ENCODE peak calls at places on chromosome 3, in nine cellular contexts. M, W, F, N, T, H, C, X and G are unnamed samples.

GRCh38 chr3:79521221-79521848 is 246.5 kb downstream of the ROBO1 start:
- DNase-seq in H (no peak), W (no peak), N (no peak), C (peak), X (peak), F (no peak), T (no peak), M (no peak), G (no peak)

GRCh38 chr3:73572371-73572770 is 52.4 kb downstream of the PDZRN3 start:
- DNase-seq in X (peak), M (no peak), F (no peak), T (no peak), H (no peak), N (no peak), W (no peak), C (no peak), G (no peak)

GRCh38 chr3:159169828-159170227 is 368.0 kb downstream of the MFSD1 start:
- DNase-seq in F (no peak), H (peak), N (no peak), X (peak), C (peak), M (no peak), W (no peak), T (no peak), G (no peak)

GRCh38 chr3:150349314-150350097 is 58.6 kb upstream of the TSC22D2 start:
- DNase-seq in F (peak), N (no peak), W (no peak), X (peak), C (peak), H (no peak), T (peak), M (no peak), G (no peak)

GRCh38 chr3:139481116-139481515 is 4.8 kb upstream of the RBP2 start:
- DNase-seq in W (no peak), H (no peak), C (no peak), F (no peak), X (peak), T (no peak), M (no peak), N (no peak), G (no peak)

GRCh38 chr3:122969585-122970453 is 57.7 kb downstream of the SEMA5B start:
- DNase-seq in F (no peak), W (no peak), N (no peak), H (peak), T (no peak), M (no peak), X (peak), C (peak), G (no peak)

GRCh38 chr3:94405258-94406035 is 342.6 kb downstream of the NSUN3 start:
- DNase-seq in C (no peak), N (no peak), M (no peak), F (no peak), X (no peak), H (no peak), T (no peak), W (no peak), G (no peak)

GRCh38 chr3:136624894-136625815 is 127.0 kb downstream of the STAG1 start:
- DNase-seq in M (no peak), C (no peak), H (peak), T (no peak), W (no peak), X (peak), N (no peak), F (no peak), G (no peak)